ENCODE peak calls at places on chromosomes 2 and 18, in seven cellular contexts. B is Panc1; X is BE2C; K is stimulated activated naive CD4-positive, alpha-beta T cell; F is activated T-cell treated with anti-CD3 and anti-CD28 coated beads for 1 hour; R is substantia nigra; S is T-helper 1 cell. O is an unnamed sample.

GRCh38 chr18:8998481-8999217 is 103.8 kb upstream of the NDUFV2 start:
- DNase-seq in B (no peak), S (no peak), K (no peak), F (no peak), X (no peak), R (no peak), O (no peak)

GRCh38 chr2:234447189-234447588 is 49.7 kb downstream of the ARL4C start:
- DNase-seq in F (no peak), K (no peak), R (no peak), B (no peak), X (no peak), S (no peak), O (no peak)

GRCh38 chr2:204840504-204840903 is 295.2 kb downstream of the PARD3B start:
- DNase-seq in B (no peak), F (no peak), X (no peak), S (no peak), R (no peak), K (no peak), O (no peak)

GRCh38 chr2:216696321-216696720 is 972 bp upstream of the IGFBP5 start:
- DNase-seq in S (no peak), X (no peak), F (no peak), K (no peak), B (no peak), R (no peak), O (no peak)

GRCh38 chr2:46276652-46277051 is 20.6 kb upstream of the EPAS1 start:
- DNase-seq in B (no peak), R (no peak), S (no peak), K (no peak), X (no peak), F (no peak), O (no peak)

GRCh38 chr2:196294510-196294909 is 123.1 kb upstream of the STK17B start:
- DNase-seq in F (no peak), S (no peak), B (no peak), R (no peak), X (no peak), K (no peak), O (no peak)

GRCh38 chr2:176151199-176152099 is at the start of gene HOXD4:
- DNase-seq in R (no peak), X (no peak), B (no peak), K (no peak), S (no peak), F (no peak), O (no peak)

GRCh38 chr2:43759195-43759594 is 14.6 kb upstream of the DYNC2LI1 start:
- DNase-seq in R (no peak), S (no peak), F (no peak), X (no peak), K (no peak), B (peak; percentile 88), O (no peak)

GRCh38 chr2:234911271-234911670 is 40.5 kb upstream of the SH3BP4 start:
- DNase-seq in F (no peak), X (peak; percentile 36), R (no peak), K (no peak), S (no peak), B (no peak), O (no peak)

GRCh38 chr2:159118115-159118858 is 149.8 kb downstream of the TANC1 start:
- DNase-seq in B (peak; percentile 71), F (peak; percentile 77), K (peak; percentile 49), X (peak; percentile 78), S (peak; percentile 58), R (peak; percentile 12), O (peak; percentile 72)

GRCh38 chr2:180728928-180729559 is 251.4 kb upstream of the UBE2E3 start:
- DNase-seq in B (no peak), K (no peak), S (no peak), F (no peak), R (no peak), X (no peak), O (no peak)

GRCh38 chr18:23231340-23232021 is 96.2 kb downstream of the CABLES1 start:
- DNase-seq in K (peak; percentile 72), R (no peak), S (peak; percentile 63), F (peak; percentile 35), X (no peak), B (no peak), O (peak; percentile 90)